ENCODE peak calls at places on chromosomes 11 and 22, in ten cellular contexts. K is heart left ventricle, R is psoas muscle, C is mammary epithelial cell, G is small intestine, W is esophagus squamous epithelium, Q is HCT116, H is neural progenitor cell, I is Peyer's patch, L is A549. E is an unnamed sample.
A peak's percentile ranks its signal among the peaks of the same experiment; 100 is the strongest.

GRCh38 chr22:42169055-42169469 is 38.5 kb upstream of the CYP2D6 start:
- DNase-seq in K (peak; percentile 68), R (peak; percentile 80), C (peak; percentile 17), G (peak; percentile 57), W (no peak), Q (peak; percentile 56), H (peak; percentile 89), I (peak; percentile 88), L (peak; percentile 78), E (no peak)

GRCh38 chr11:63510360-63511130 is 4.7 kb downstream of the LGALS12 start:
- DNase-seq in K (peak; percentile 28), R (peak; percentile 84), C (no peak), G (no peak), W (no peak), Q (no peak), H (peak; percentile 11), I (no peak), L (no peak), E (no peak)

GRCh38 chr22:21714059-21714770 is 21.4 kb downstream of the YPEL1 start:
- DNase-seq in K (no peak), R (peak; percentile 67), C (no peak), G (peak; percentile 17), W (no peak), Q (no peak), H (no peak), I (no peak), L (no peak), E (no peak)

GRCh38 chr11:74220376-74220775 is 49.3 kb downstream of the PPME1 start:
- DNase-seq in K (no peak), R (no peak), C (no peak), G (no peak), W (no peak), Q (no peak), H (no peak), I (no peak), L (no peak), E (no peak)

GRCh38 chr11:134501406-134502152 is 89.5 kb upstream of the B3GAT1 start:
- DNase-seq in K (no peak), R (no peak), C (no peak), G (no peak), W (no peak), Q (no peak), H (no peak), I (peak; percentile 22), L (no peak), E (no peak)

GRCh38 chr11:13205446-13205845 is 72.1 kb upstream of the BMAL1 start:
- DNase-seq in K (no peak), R (no peak), C (no peak), G (no peak), W (no peak), Q (no peak), H (no peak), I (no peak), L (no peak), E (no peak)

GRCh38 chr11:16840951-16841350 is 102.5 kb downstream of the C11orf58 start:
- DNase-seq in K (no peak), R (no peak), C (no peak), G (no peak), W (no peak), Q (no peak), H (no peak), I (no peak), L (no peak), E (no peak)

GRCh38 chr11:35907648-35908431 is 36.0 kb upstream of the LDLRAD3 start:
- DNase-seq in K (no peak), R (no peak), C (peak; percentile 83), G (peak; percentile 68), W (no peak), Q (peak; percentile 54), H (no peak), I (peak; percentile 49), L (peak; percentile 27), E (no peak)

GRCh38 chr11:58688779-58689503 is 42.8 kb downstream of the GLYAT start:
- DNase-seq in K (no peak), R (no peak), C (peak; percentile 91), G (no peak), W (no peak), Q (no peak), H (no peak), I (no peak), L (no peak), E (no peak)

GRCh38 chr11:6327806-6328205 is 7.5 kb upstream of the CAVIN3 start:
- DNase-seq in K (no peak), R (no peak), C (no peak), G (no peak), W (no peak), Q (no peak), H (no peak), I (no peak), L (no peak), E (no peak)

GRCh38 chr11:75238595-75239245 is 1.9 kb upstream of the TPBGL start:
- DNase-seq in K (no peak), R (no peak), C (no peak), G (no peak), W (no peak), Q (no peak), H (no peak), I (peak; percentile 27), L (no peak), E (peak; percentile 20)

GRCh38 chr11:66178183-66178582 is 90.3 kb upstream of the RAB1B start:
- DNase-seq in K (no peak), R (no peak), C (no peak), G (no peak), W (no peak), Q (no peak), H (no peak), I (no peak), L (no peak), E (no peak)

GRCh38 chr11:66178871-66179270 is 89.6 kb upstream of the RAB1B start:
- DNase-seq in K (no peak), R (no peak), C (no peak), G (no peak), W (no peak), Q (no peak), H (no peak), I (no peak), L (no peak), E (no peak)

GRCh38 chr11:66172146-66172545 is 96.3 kb upstream of the RAB1B start:
- DNase-seq in K (no peak), R (no peak), C (peak; percentile 58), G (no peak), W (no peak), Q (peak; percentile 35), H (no peak), I (no peak), L (no peak), E (no peak)

GRCh38 chr11:66181632-66182345 is 86.7 kb upstream of the RAB1B start:
- DNase-seq in K (no peak), R (no peak), C (no peak), G (no peak), W (no peak), Q (no peak), H (no peak), I (no peak), L (no peak), E (no peak)

GRCh38 chr11:66176650-66177049 is 91.8 kb upstream of the RAB1B start:
- DNase-seq in K (no peak), R (no peak), C (peak; percentile 80), G (no peak), W (no peak), Q (no peak), H (no peak), I (no peak), L (no peak), E (no peak)
- H3K9me3 ChIP-seq in K (no peaks in the 10 kb centered on the region), R (no peaks in the 10 kb centered on the region), C (no peaks in the 10 kb centered on the region), G (no peaks in the 10 kb centered on the region), W (no peaks in the 10 kb centered on the region), Q (no peaks in the 10 kb centered on the region), H (no peaks in the 10 kb centered on the region), I (no peaks in the 10 kb centered on the region), L (no peaks in the 10 kb centered on the region), E (no peaks in the 10 kb centered on the region)

GRCh38 chr11:50078001-50078400 is 45.3 kb downstream of the OR4C45 start:
- DNase-seq in K (no peak), R (no peak), C (no peak), G (no peak), W (no peak), Q (no peak), H (no peak), I (no peak), L (no peak), E (no peak)
- H3K9me3 ChIP-seq in K (no peaks in the 10 kb centered on the region), R (no peaks in the 10 kb centered on the region), C (peaks cover 41% of the 10 kb centered on the region), G (peaks cover 2% of the 10 kb centered on the region), W (peaks cover 47% of the 10 kb centered on the region), Q (peaks cover 5% of the 10 kb centered on the region), H (peaks cover 2% of the 10 kb centered on the region), I (no peaks in the 10 kb centered on the region), L (no peaks in the 10 kb centered on the region), E (no peaks in the 10 kb centered on the region)

DNA sequence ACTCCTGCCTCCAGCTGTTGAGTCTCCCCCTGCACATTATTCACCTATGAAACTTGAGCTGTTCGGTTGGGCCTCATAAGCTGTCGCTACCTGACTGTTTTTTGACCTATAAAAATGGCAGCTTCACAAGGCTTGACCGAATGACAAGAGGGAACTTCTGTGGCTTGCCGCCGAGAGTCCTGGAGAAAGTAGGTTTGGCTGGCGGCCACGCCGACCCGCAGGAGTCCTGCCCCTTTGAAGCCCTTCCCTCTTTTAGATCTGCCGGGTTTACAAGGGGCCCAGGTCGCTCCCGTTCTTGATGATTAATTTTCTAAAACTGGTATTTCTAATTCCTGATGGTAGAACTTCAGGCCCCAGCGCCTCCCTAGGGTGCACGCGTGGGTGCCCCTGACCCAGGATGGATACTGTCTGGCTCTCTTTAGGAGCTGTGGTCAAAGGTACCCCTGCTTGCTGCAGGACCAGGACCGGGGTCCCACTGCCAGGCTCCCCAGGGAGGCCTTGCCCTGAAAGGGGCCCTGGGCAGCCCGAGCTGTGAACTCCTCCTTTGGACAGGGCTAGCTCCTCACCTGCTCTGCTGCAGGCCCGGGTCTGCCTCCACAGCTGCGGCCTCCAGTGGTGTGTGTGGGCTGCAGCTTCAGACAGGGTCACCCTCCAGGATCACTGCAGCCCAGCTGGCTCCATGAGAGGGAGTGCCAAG is 171.8 kb downstream of the CTTN start:
- DNase-seq in K (no peak), R (peak; percentile 39), C (no peak), G (no peak), W (no peak), Q (no peak), H (no peak), I (no peak), L (no peak), E (no peak)
- H3K9me3 ChIP-seq in K (no peaks in the 10 kb centered on the region), R (no peaks in the 10 kb centered on the region), C (no peaks in the 10 kb centered on the region), G (no peaks in the 10 kb centered on the region), W (no peaks in the 10 kb centered on the region), Q (no peaks in the 10 kb centered on the region), H (no peaks in the 10 kb centered on the region), I (no peaks in the 10 kb centered on the region), L (no peaks in the 10 kb centered on the region), E (no peaks in the 10 kb centered on the region)

GRCh38 chr11:70490723-70491558 is 92.6 kb downstream of the CTTN start:
- DNase-seq in K (no peak), R (peak; percentile 24), C (no peak), G (no peak), W (no peak), Q (no peak), H (no peak), I (no peak), L (no peak), E (no peak)
- H3K9me3 ChIP-seq in K (no peaks in the 10 kb centered on the region), R (peaks cover 3% of the 10 kb centered on the region), C (peaks cover 16% of the 10 kb centered on the region), G (no peaks in the 10 kb centered on the region), W (peaks cover 17% of the 10 kb centered on the region), Q (peaks cover 7% of the 10 kb centered on the region), H (peaks cover 4% of the 10 kb centered on the region), I (peaks cover 12% of the 10 kb centered on the region), L (no peaks in the 10 kb centered on the region), E (no peaks in the 10 kb centered on the region)